ENCODE peak calls at places on chromosomes 12 and 14, in seven cellular contexts. One of them, this sample, is unnamed.

GRCh38 chr12:56880416-56881035 is 53.7 kb downstream of the SDR9C7 start:
- DNase-seq in cardiac muscle cell: no peak
- DNase-seq in left cardiac atrium: no peak
- DNase-seq in activated CD8-positive, alpha-beta memory T cell treated with anti-CD3 and anti-CD28 coated beads, Interleukin-2, amount 50 U/mL, for 4 hours: no peak
- DNase-seq in stimulated activated CD4-positive, alpha-beta T cell treated with anti-CD3 and anti-CD28 coated beads, Interleukin-4, amount 100 ng/mL, for 4 hours: no peak
- DNase-seq in stimulated activated CD8-positive, alpha-beta memory T cell treated with anti-CD3 and anti-CD28 coated beads, Interleukin-7, amount 100 ng/mL, for 4 hours: no peak
- DNase-seq in fibroblast of the aortic adventitia: peak
- DNase-seq in this sample: no peak

GRCh38 chr12:27906127-27906500 is 66.4 kb downstream of the PTHLH start:
- DNase-seq in cardiac muscle cell: no peak
- DNase-seq in stimulated activated CD4-positive, alpha-beta T cell treated with anti-CD3 and anti-CD28 coated beads, Interleukin-4, amount 100 ng/mL, for 4 hours: no peak
- DNase-seq in left cardiac atrium: no peak
- DNase-seq in activated CD8-positive, alpha-beta memory T cell treated with anti-CD3 and anti-CD28 coated beads, Interleukin-2, amount 50 U/mL, for 4 hours: no peak
- DNase-seq in stimulated activated CD8-positive, alpha-beta memory T cell treated with anti-CD3 and anti-CD28 coated beads, Interleukin-7, amount 100 ng/mL, for 4 hours: no peak
- DNase-seq in fibroblast of the aortic adventitia: no peak
- DNase-seq in this sample: no peak

GRCh38 chr14:89128616-89129015 is 288.4 kb downstream of the FOXN3 start:
- DNase-seq in fibroblast of the aortic adventitia: no peak
- DNase-seq in activated CD8-positive, alpha-beta memory T cell treated with anti-CD3 and anti-CD28 coated beads, Interleukin-2, amount 50 U/mL, for 4 hours: no peak
- DNase-seq in cardiac muscle cell: no peak
- DNase-seq in stimulated activated CD8-positive, alpha-beta memory T cell treated with anti-CD3 and anti-CD28 coated beads, Interleukin-7, amount 100 ng/mL, for 4 hours: no peak
- DNase-seq in left cardiac atrium: no peak
- DNase-seq in stimulated activated CD4-positive, alpha-beta T cell treated with anti-CD3 and anti-CD28 coated beads, Interleukin-4, amount 100 ng/mL, for 4 hours: no peak
- DNase-seq in this sample: no peak

GRCh38 chr14:29215853-29216252 is 449.3 kb downstream of the FOXG1 start:
- DNase-seq in activated CD8-positive, alpha-beta memory T cell treated with anti-CD3 and anti-CD28 coated beads, Interleukin-2, amount 50 U/mL, for 4 hours: no peak
- DNase-seq in stimulated activated CD4-positive, alpha-beta T cell treated with anti-CD3 and anti-CD28 coated beads, Interleukin-4, amount 100 ng/mL, for 4 hours: no peak
- DNase-seq in left cardiac atrium: no peak
- DNase-seq in cardiac muscle cell: no peak
- DNase-seq in stimulated activated CD8-positive, alpha-beta memory T cell treated with anti-CD3 and anti-CD28 coated beads, Interleukin-7, amount 100 ng/mL, for 4 hours: no peak
- DNase-seq in fibroblast of the aortic adventitia: peak
- DNase-seq in this sample: no peak

GRCh38 chr12:115895247-115895646 is 382.2 kb downstream of the MED13L start:
- DNase-seq in left cardiac atrium: no peak
- DNase-seq in cardiac muscle cell: no peak
- DNase-seq in fibroblast of the aortic adventitia: no peak
- DNase-seq in activated CD8-positive, alpha-beta memory T cell treated with anti-CD3 and anti-CD28 coated beads, Interleukin-2, amount 50 U/mL, for 4 hours: no peak
- DNase-seq in stimulated activated CD8-positive, alpha-beta memory T cell treated with anti-CD3 and anti-CD28 coated beads, Interleukin-7, amount 100 ng/mL, for 4 hours: no peak
- DNase-seq in stimulated activated CD4-positive, alpha-beta T cell treated with anti-CD3 and anti-CD28 coated beads, Interleukin-4, amount 100 ng/mL, for 4 hours: no peak
- DNase-seq in this sample: no peak

GRCh38 chr12:41856228-41856627 is 288.4 kb downstream of the GXYLT1 start:
- DNase-seq in stimulated activated CD8-positive, alpha-beta memory T cell treated with anti-CD3 and anti-CD28 coated beads, Interleukin-7, amount 100 ng/mL, for 4 hours: no peak
- DNase-seq in cardiac muscle cell: no peak
- DNase-seq in activated CD8-positive, alpha-beta memory T cell treated with anti-CD3 and anti-CD28 coated beads, Interleukin-2, amount 50 U/mL, for 4 hours: no peak
- DNase-seq in left cardiac atrium: no peak
- DNase-seq in fibroblast of the aortic adventitia: no peak
- DNase-seq in stimulated activated CD4-positive, alpha-beta T cell treated with anti-CD3 and anti-CD28 coated beads, Interleukin-4, amount 100 ng/mL, for 4 hours: no peak
- DNase-seq in this sample: no peak

GRCh38 chr14:63342381-63342780 is 23.6 kb upstream of the GPHB5 start:
- DNase-seq in stimulated activated CD8-positive, alpha-beta memory T cell treated with anti-CD3 and anti-CD28 coated beads, Interleukin-7, amount 100 ng/mL, for 4 hours: no peak
- DNase-seq in left cardiac atrium: no peak
- DNase-seq in stimulated activated CD4-positive, alpha-beta T cell treated with anti-CD3 and anti-CD28 coated beads, Interleukin-4, amount 100 ng/mL, for 4 hours: no peak
- DNase-seq in fibroblast of the aortic adventitia: peak
- DNase-seq in cardiac muscle cell: no peak
- DNase-seq in activated CD8-positive, alpha-beta memory T cell treated with anti-CD3 and anti-CD28 coated beads, Interleukin-2, amount 50 U/mL, for 4 hours: no peak
- DNase-seq in this sample: no peak

GRCh38 chr14:45716506-45716905 is 463.5 kb upstream of the MIS18BP1 start:
- DNase-seq in stimulated activated CD4-positive, alpha-beta T cell treated with anti-CD3 and anti-CD28 coated beads, Interleukin-4, amount 100 ng/mL, for 4 hours: no peak
- DNase-seq in stimulated activated CD8-positive, alpha-beta memory T cell treated with anti-CD3 and anti-CD28 coated beads, Interleukin-7, amount 100 ng/mL, for 4 hours: no peak
- DNase-seq in activated CD8-positive, alpha-beta memory T cell treated with anti-CD3 and anti-CD28 coated beads, Interleukin-2, amount 50 U/mL, for 4 hours: no peak
- DNase-seq in cardiac muscle cell: no peak
- DNase-seq in fibroblast of the aortic adventitia: no peak
- DNase-seq in left cardiac atrium: no peak
- DNase-seq in this sample: no peak

GRCh38 chr12:110744176-110744575 is 1.5 kb upstream of the PPP1CC start:
- DNase-seq in left cardiac atrium: peak
- DNase-seq in activated CD8-positive, alpha-beta memory T cell treated with anti-CD3 and anti-CD28 coated beads, Interleukin-2, amount 50 U/mL, for 4 hours: no peak
- DNase-seq in fibroblast of the aortic adventitia: peak
- DNase-seq in stimulated activated CD4-positive, alpha-beta T cell treated with anti-CD3 and anti-CD28 coated beads, Interleukin-4, amount 100 ng/mL, for 4 hours: no peak
- DNase-seq in stimulated activated CD8-positive, alpha-beta memory T cell treated with anti-CD3 and anti-CD28 coated beads, Interleukin-7, amount 100 ng/mL, for 4 hours: no peak
- DNase-seq in cardiac muscle cell: no peak
- DNase-seq in this sample: no peak

GRCh38 chr14:89279649-89280232 is 137.3 kb downstream of the FOXN3 start:
- DNase-seq in activated CD8-positive, alpha-beta memory T cell treated with anti-CD3 and anti-CD28 coated beads, Interleukin-2, amount 50 U/mL, for 4 hours: no peak
- DNase-seq in stimulated activated CD8-positive, alpha-beta memory T cell treated with anti-CD3 and anti-CD28 coated beads, Interleukin-7, amount 100 ng/mL, for 4 hours: no peak
- DNase-seq in cardiac muscle cell: peak
- DNase-seq in left cardiac atrium: no peak
- DNase-seq in stimulated activated CD4-positive, alpha-beta T cell treated with anti-CD3 and anti-CD28 coated beads, Interleukin-4, amount 100 ng/mL, for 4 hours: no peak
- DNase-seq in fibroblast of the aortic adventitia: no peak
- DNase-seq in this sample: no peak

GRCh38 chr12:124395284-124395752 is 100.4 kb downstream of the RFLNA start:
- DNase-seq in activated CD8-positive, alpha-beta memory T cell treated with anti-CD3 and anti-CD28 coated beads, Interleukin-2, amount 50 U/mL, for 4 hours: no peak
- DNase-seq in stimulated activated CD8-positive, alpha-beta memory T cell treated with anti-CD3 and anti-CD28 coated beads, Interleukin-7, amount 100 ng/mL, for 4 hours: no peak
- DNase-seq in stimulated activated CD4-positive, alpha-beta T cell treated with anti-CD3 and anti-CD28 coated beads, Interleukin-4, amount 100 ng/mL, for 4 hours: no peak
- DNase-seq in left cardiac atrium: no peak
- DNase-seq in fibroblast of the aortic adventitia: no peak
- DNase-seq in cardiac muscle cell: no peak
- DNase-seq in this sample: no peak

GRCh38 chr14:53545217-53545616 is 392.1 kb upstream of the DDHD1 start:
- DNase-seq in activated CD8-positive, alpha-beta memory T cell treated with anti-CD3 and anti-CD28 coated beads, Interleukin-2, amount 50 U/mL, for 4 hours: no peak
- DNase-seq in left cardiac atrium: no peak
- DNase-seq in fibroblast of the aortic adventitia: no peak
- DNase-seq in cardiac muscle cell: no peak
- DNase-seq in stimulated activated CD8-positive, alpha-beta memory T cell treated with anti-CD3 and anti-CD28 coated beads, Interleukin-7, amount 100 ng/mL, for 4 hours: no peak
- DNase-seq in stimulated activated CD4-positive, alpha-beta T cell treated with anti-CD3 and anti-CD28 coated beads, Interleukin-4, amount 100 ng/mL, for 4 hours: no peak
- DNase-seq in this sample: no peak

This sample was measured in activated T-cell treated with anti-CD3 and anti-CD28 coated beads for 24 hours.